ENCODE peak calls at places on chromosomes 7 and 10, in seven cellular contexts. N is CD8-positive, alpha-beta memory T cell; P is lung; Y is fibroblast of lung; J is neuronal stem cell; R is psoas muscle; W is adrenal gland. M is an unnamed sample.
A peak's percentile ranks its signal among the peaks of the same experiment; 100 is the strongest.

GRCh38 chr10:76405932-76406331 is 974.5 kb downstream of the LRMDA start:
- DNase-seq in N (no peak), P (no peak), Y (no peak), J (no peak), R (no peak), W (peak; percentile 23), M (no peak)

GRCh38 chr7:91636728-91637127 is 243.8 kb downstream of the MTERF1 start:
- DNase-seq in N (no peak), P (no peak), Y (no peak), J (no peak), R (no peak), W (no peak), M (no peak)

GRCh38 chr7:28433604-28434254 is 21.4 kb downstream of the CREB5 start:
- DNase-seq in N (no peak), P (no peak), Y (peak; percentile 31), J (peak; percentile 9), R (no peak), W (peak; percentile 35), M (no peak)

GRCh38 chr7:86949052-86949778 is 110.2 kb downstream of the ELAPOR2 start:
- DNase-seq in N (no peak), P (no peak), Y (no peak), J (no peak), R (no peak), W (no peak), M (no peak)

GRCh38 chr10:1540144-1540543 is 197.2 kb downstream of the ADARB2 start:
- DNase-seq in N (no peak), P (no peak), Y (no peak), J (no peak), R (no peak), W (no peak), M (no peak)

GRCh38 chr7:84025332-84025927 is 169.2 kb downstream of the SEMA3A start:
- DNase-seq in N (no peak), P (no peak), Y (peak; percentile 91), J (peak; percentile 48), R (no peak), W (peak; percentile 15), M (peak; percentile 95)

GRCh38 chr10:85043207-85043606 is 714.8 kb downstream of the CCSER2 start:
- DNase-seq in N (no peak), P (no peak), Y (no peak), J (no peak), R (no peak), W (no peak), M (no peak)

GRCh38 chr10:86017841-86018734 is 348.5 kb downstream of the GRID1 start:
- DNase-seq in N (no peak), P (peak; percentile 46), Y (no peak), J (no peak), R (no peak), W (no peak), M (no peak)

GRCh38 chr10:119412831-119413737 is 129.4 kb downstream of the RGS10 start:
- DNase-seq in N (no peak), P (no peak), Y (peak; percentile 65), J (no peak), R (no peak), W (no peak), M (peak; percentile 23)

GRCh38 chr7:154646126-154647013 is 356.6 kb downstream of the PAXIP1 start:
- DNase-seq in N (no peak), P (no peak), Y (no peak), J (no peak), R (no peak), W (no peak), M (no peak)

GRCh38 chr10:60549686-60550085 is 160.0 kb upstream of the ANK3 start:
- DNase-seq in N (no peak), P (no peak), Y (peak; percentile 27), J (no peak), R (no peak), W (no peak), M (peak; percentile 5)

GRCh38 chr7:151063212-151063561 is 3.8 kb downstream of the SLC4A2 start:
- DNase-seq in N (no peak), P (no peak), Y (peak; percentile 64), J (no peak), R (peak; percentile 64), W (peak; percentile 82), M (no peak)

GRCh38 chr10:122128357-122128756 is 139.4 kb downstream of the TACC2 start:
- DNase-seq in N (no peak), P (no peak), Y (peak; percentile 29), J (no peak), R (peak; percentile 76), W (peak; percentile 89), M (no peak)

GRCh38 chr10:103745264-103746247 is 109.8 kb downstream of the SH3PXD2A start:
- DNase-seq in N (peak; percentile 52), P (no peak), Y (no peak), J (no peak), R (peak; percentile 23), W (no peak), M (no peak)

GRCh38 chr10:124026337-124026939 is 67.0 kb downstream of the CHST15 start:
- DNase-seq in N (no peak), P (no peak), Y (no peak), J (no peak), R (no peak), W (no peak), M (no peak)

GRCh38 chr7:70417061-70417655 is 714.8 kb upstream of the GALNT17 start:
- DNase-seq in N (no peak), P (no peak), Y (no peak), J (no peak), R (peak; percentile 19), W (no peak), M (no peak)

GRCh38 chr7:97104719-97105129 is 12.8 kb upstream of the SDHAF3 start:
- DNase-seq in N (peak; percentile 72), P (peak; percentile 88), Y (peak; percentile 79), J (peak; percentile 73), R (peak; percentile 84), W (peak; percentile 90), M (peak; percentile 41)

GRCh38 chr7:21605008-21605407 is 62.2 kb downstream of the DNAH11 start:
- DNase-seq in N (no peak), P (no peak), Y (no peak), J (no peak), R (no peak), W (no peak), M (no peak)
- H3K27ac ChIP-seq in N (no peak overlapping the region), P (no peak overlapping the region), Y (no peak overlapping the region), J (no peak overlapping the region), R (no peak overlapping the region), W (no peak overlapping the region), M (peak overlapping the region; percentile 44)

GRCh38 chr10:130461631-130462030 is 325.4 kb downstream of the GLRX3 start:
- DNase-seq in N (no peak), P (no peak), Y (no peak), J (no peak), R (no peak), W (no peak), M (no peak)
- H3K4me1 ChIP-seq in N (no peaks in the 10 kb centered on the region), P (no peaks in the 10 kb centered on the region), Y (no peaks in the 10 kb centered on the region), J (no peaks in the 10 kb centered on the region), R (no peaks in the 10 kb centered on the region), W (no peaks in the 10 kb centered on the region), M (no peaks in the 10 kb centered on the region)

GRCh38 chr7:139716156-139716942 is 61.4 kb downstream of the HIPK2 start:
- DNase-seq in N (no peak), P (no peak), Y (no peak), J (no peak), R (no peak), W (no peak), M (no peak)
- H3K4me3 ChIP-seq in N (no peak overlapping the region), P (no peak overlapping the region), Y (no peak overlapping the region), J (peak overlapping the region; percentile 2), R (no peak overlapping the region), W (no peak overlapping the region), M (no peak overlapping the region)

DNA sequence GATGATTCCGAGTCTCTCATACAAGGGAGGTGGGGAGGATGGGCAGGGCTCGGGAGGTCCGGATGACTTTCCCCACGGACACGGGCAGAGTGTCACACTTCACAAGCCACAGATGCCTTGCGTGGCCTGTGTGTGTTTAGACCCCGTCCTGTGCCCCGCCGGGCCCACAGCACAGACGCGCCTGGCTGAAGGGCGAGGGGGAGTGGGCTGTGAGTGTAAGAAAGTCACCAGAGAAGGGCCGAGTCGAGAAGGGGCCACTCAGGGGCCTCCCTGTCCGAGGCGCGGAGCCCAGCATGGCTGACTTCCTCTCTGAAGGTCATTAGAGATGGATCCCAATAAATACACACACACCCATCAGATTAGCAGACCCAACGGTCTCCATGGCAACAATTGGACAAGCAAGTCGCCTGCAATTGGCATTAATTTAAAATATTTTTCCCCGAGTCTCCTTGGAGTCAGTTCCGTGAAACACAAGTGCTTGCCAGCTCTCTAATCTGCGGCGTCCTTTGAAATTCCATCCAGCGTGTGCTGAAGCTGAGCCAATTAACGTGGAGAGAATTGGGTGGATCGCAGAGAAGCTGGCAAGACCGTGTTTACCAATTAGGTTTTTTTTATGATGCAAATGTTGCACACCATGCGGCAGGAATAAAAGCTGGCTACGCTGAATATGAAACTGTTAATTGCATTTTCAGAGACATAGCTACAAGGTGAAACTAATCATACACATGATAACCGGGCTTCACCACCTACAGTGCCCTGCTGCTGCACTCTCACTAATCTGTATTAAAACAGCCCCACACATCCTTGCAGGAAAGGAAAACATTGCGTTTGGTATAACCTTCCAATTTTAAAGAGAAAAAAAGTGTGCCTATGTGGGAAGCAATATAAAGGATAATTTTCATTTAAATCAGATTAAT is 571.2 kb downstream of the PTPRN2 start:
- DNase-seq in N (no peak), P (peak; percentile 42), Y (no peak), J (peak; percentile 42), R (no peak), W (peak; percentile 67), M (no peak)
- H3K27ac ChIP-seq in N (no peak overlapping the region), P (no peak overlapping the region), Y (no peak overlapping the region), J (no peak overlapping the region), R (no peak overlapping the region), W (no peak overlapping the region), M (no peak overlapping the region)

DNA sequence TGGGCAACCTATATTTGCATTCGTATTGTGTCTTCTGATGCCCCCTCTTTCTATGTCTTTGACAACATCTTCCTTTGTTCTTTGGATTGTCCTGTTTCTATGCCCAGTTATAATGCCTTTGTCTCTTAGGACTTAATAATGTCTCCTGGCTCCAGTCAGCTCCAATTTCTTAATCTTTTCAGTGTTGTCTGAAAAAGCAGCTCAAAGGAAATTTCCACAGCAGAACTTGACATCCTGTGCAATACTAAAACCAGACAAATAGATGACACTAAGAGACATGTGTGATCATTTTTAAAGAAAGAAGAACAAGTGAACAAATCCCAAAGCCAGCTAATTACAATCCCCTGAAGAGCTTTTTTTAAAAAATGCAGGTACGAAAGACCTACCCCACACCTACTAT is 47.7 kb upstream of the RNF148 start:
- DNase-seq in N (no peak), P (no peak), Y (no peak), J (peak; percentile 8), R (no peak), W (no peak), M (no peak)
- H3K4me1 ChIP-seq in N (no peaks in the 10 kb centered on the region), P (no peaks in the 10 kb centered on the region), Y (no peaks in the 10 kb centered on the region), J (peaks cover 2% of the 10 kb centered on the region), R (no peaks in the 10 kb centered on the region), W (no peaks in the 10 kb centered on the region), M (no peaks in the 10 kb centered on the region)

DNA sequence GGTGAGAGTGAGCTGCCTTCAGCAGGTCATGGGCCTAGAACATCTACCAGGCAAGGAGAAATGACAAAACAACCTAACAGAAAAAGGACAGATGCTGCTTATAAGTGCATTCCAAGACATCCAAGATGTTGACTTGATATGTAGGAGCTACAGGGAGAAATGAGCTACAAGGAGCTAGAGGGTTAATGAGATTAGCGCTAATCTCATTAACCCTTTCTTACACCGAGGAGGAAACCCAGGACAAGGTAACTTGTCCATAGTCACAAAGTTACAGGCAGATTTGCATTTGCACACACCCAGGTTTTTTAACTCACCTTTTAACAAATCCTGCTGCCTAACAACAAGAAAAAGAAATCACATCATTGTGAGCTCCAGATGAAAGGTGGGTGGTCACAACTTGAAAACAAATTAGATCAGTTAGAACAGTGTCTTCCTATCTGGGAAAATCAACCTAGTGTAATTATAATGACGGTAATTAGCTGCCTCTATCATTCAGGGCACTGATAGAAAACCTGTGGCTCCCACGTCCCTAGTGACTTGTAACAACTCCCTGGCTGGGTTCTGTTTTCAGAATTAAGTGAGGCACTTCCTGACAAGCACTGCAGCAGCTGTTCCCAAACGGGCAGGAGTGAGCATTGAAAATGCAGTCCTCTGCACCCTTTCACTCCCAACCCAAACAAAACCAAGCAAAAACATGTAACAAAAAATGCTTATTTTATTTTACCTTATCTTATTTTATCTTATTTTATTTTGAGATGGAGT is 5.7 kb downstream of the KIAA1549 start:
- DNase-seq in N (no peak), P (no peak), Y (no peak), J (peak; percentile 35), R (no peak), W (no peak), M (no peak)
- H3K4me3 ChIP-seq in N (no peak overlapping the region), P (no peak overlapping the region), Y (no peak overlapping the region), J (no peak overlapping the region), R (no peak overlapping the region), W (no peak overlapping the region), M (no peak overlapping the region)